ENCODE peak calls at places on chromosomes 7 and 10, in four cellular contexts. B, W, R and S are unnamed samples.

GRCh38 chr10:130111115-130111847 is 651 bp upstream of the C10orf143 start:
- DNase-seq in B (peak), W (peak), R (peak), S (peak)

GRCh38 chr7:77238703-77239136 is 39.1 kb upstream of the FGL2 start:
- DNase-seq in R (no peak), W (no peak), B (peak), S (no peak)

GRCh38 chr10:47440207-47440606 is 43.7 kb downstream of the ANXA8 start:
- DNase-seq in W (no peak), R (no peak), B (no peak), S (no peak)

GRCh38 chr10:4353059-4353655 is 472.9 kb upstream of the AKR1E2 start:
- DNase-seq in B (no peak), W (no peak), R (no peak), S (no peak)

GRCh38 chr10:29555746-29556481 is 78.9 kb downstream of the SVIL start:
- DNase-seq in B (peak), R (peak), W (no peak), S (no peak)

GRCh38 chr10:114024876-114025609 is 18.6 kb upstream of the ADRB1 start:
- DNase-seq in B (peak), R (no peak), W (peak), S (peak)

GRCh38 chr7:100674441-100675407 is 1.2 kb downstream of the GNB2 start:
- DNase-seq in B (no peak), W (no peak), R (peak), S (no peak)

GRCh38 chr7:130294314-130294713 is 1.4 kb downstream of the CPA4 start:
- DNase-seq in R (no peak), B (no peak), W (no peak), S (no peak)

GRCh38 chr7:151237244-151238189 is 5.2 kb downstream of the CHPF2 start:
- DNase-seq in B (no peak), W (no peak), R (no peak), S (no peak)

GRCh38 chr7:55546826-55547225 is 25.5 kb downstream of the VOPP1 start:
- DNase-seq in R (no peak), B (peak), W (peak), S (no peak)

GRCh38 chr7:149007615-149008014 is 20.7 kb downstream of the PDIA4 start:
- DNase-seq in R (no peak), B (no peak), W (peak), S (no peak)
- TF ChIP-seq CTCF in R (peak), B (peak), W (no peak), S (no peak)

GRCh38 chr10:127735723-127736221 is 1.2 kb upstream of the FOXI2 start:
- DNase-seq in R (peak), B (no peak), W (no peak), S (no peak)

GRCh38 chr10:127738512-127739424 is 1.8 kb downstream of the FOXI2 start:
- DNase-seq in B (no peak), W (no peak), R (peak), S (no peak)

GRCh38 chr10:127737563-127738511 is 852 bp downstream of the FOXI2 start:
- DNase-seq in R (no peak), B (no peak), W (no peak), S (no peak)

GRCh38 chr10:127736222-127736914 is 617 bp upstream of the FOXI2 start:
- DNase-seq in R (peak), B (no peak), W (no peak), S (no peak)

GRCh38 chr10:127736915-127737562 is at the start of gene FOXI2:
- DNase-seq in R (peak), W (no peak), B (no peak), S (no peak)
- H3K4me3 ChIP-seq in R (peak), W (no peak), B (no peak), S (no peak)

GRCh38 chr7:73669316-73669715 is 1.7 kb downstream of the VPS37D start:
- DNase-seq in R (peak), W (peak), B (no peak), S (no peak)

GRCh38 chr7:73669858-73670385 is 2.3 kb downstream of the VPS37D start:
- DNase-seq in R (no peak), W (no peak), B (no peak), S (no peak)

GRCh38 chr7:73671317-73671651 is 3.7 kb downstream of the VPS37D start:
- DNase-seq in R (no peak), W (no peak), B (no peak), S (no peak)

GRCh38 chr7:73668103-73668937 is 689 bp downstream of the VPS37D start:
- DNase-seq in B (peak), R (peak), W (peak), S (no peak)

DNA sequence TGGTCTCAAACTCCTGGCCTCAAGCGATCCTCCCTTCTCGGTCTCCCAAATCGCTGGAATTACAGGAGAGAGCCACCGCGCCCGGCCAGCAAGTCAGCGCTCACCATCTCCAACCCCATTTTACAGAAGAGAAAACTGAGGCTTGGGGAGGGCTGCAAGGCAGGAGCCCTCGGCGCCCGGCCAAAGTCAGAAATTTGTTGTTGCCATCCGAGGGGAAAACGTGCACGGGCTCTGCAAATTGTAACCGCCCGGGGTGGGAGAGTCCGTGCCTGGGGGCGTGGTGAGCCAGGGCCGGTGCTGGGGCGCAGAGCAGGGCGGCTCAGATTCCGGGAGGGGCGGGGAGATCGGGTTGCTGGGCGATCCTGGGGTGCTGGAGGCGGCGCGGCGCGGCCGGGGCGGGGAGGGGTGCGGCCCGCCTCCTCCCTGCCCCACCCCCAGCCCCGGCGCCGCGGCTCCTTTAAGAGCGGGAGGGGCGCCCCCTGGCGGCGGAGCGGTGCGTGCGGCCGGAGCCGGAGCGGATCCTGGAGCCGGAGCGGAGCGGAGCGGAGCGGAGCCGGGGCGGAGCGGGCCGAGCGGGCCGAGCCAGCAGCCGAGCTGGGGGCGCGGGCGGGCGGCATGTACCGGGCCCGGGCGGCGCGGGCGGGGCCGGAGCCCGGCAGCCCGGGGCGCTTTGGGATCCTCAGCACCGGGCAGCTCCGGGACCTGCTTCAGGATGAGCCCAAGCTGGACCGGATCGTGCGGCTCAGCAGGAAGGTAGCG is at the start of gene VPS37D:
- DNase-seq in R (peak), W (peak), B (peak), S (peak)
- TF ChIP-seq CTCF in R (peak), W (peak), B (peak), S (peak)

GRCh38 chr7:45501788-45502187 is 72.4 kb upstream of the ADCY1 start:
- DNase-seq in W (no peak), B (no peak), R (no peak), S (no peak)

GRCh38 chr7:45506059-45506458 is 68.1 kb upstream of the ADCY1 start:
- DNase-seq in B (no peak), R (no peak), W (no peak), S (no peak)

GRCh38 chr7:45495618-45496017 is 78.5 kb upstream of the ADCY1 start:
- DNase-seq in W (no peak), R (no peak), B (no peak), S (no peak)

GRCh38 chr7:45500257-45500656 is 73.9 kb upstream of the ADCY1 start:
- DNase-seq in W (no peak), R (no peak), B (no peak), S (no peak)
- H3K4me3 ChIP-seq in W (no peak), R (no peak), B (no peak), S (no peak)